ENCODE peak calls at places on chromosomes 11 and 22, in five cellular contexts. One of them, this sample, is unnamed.

GRCh38 chr11:76166314-76166713 is 40.0 kb downstream of the WNT11 start:
- DNase-seq in aorta: no peak
- DNase-seq in heart left ventricle: no peak
- DNase-seq in mammary epithelial cell: peak; percentile 2
- DNase-seq in right atrium auricular region: no peak
- DNase-seq in this sample: no peak

GRCh38 chr11:119377112-119377901 is 4.2 kb downstream of the USP2 start:
- DNase-seq in aorta: no peak
- DNase-seq in right atrium auricular region: no peak
- DNase-seq in heart left ventricle: no peak
- DNase-seq in mammary epithelial cell: no peak
- DNase-seq in this sample: no peak

GRCh38 chr11:1573077-1573846 is 1.2 kb upstream of the DUSP8 start:
- DNase-seq in right atrium auricular region: no peak
- DNase-seq in heart left ventricle: no peak
- DNase-seq in aorta: no peak
- DNase-seq in mammary epithelial cell: no peak
- DNase-seq in this sample: no peak

GRCh38 chr22:29871684-29872083 is 11.3 kb upstream of the MTMR3 start:
- DNase-seq in heart left ventricle: no peak
- DNase-seq in right atrium auricular region: no peak
- DNase-seq in aorta: no peak
- DNase-seq in mammary epithelial cell: no peak
- DNase-seq in this sample: no peak

GRCh38 chr11:9030601-9031000 is 26.8 kb upstream of the NRIP3 start:
- DNase-seq in mammary epithelial cell: peak; percentile 12
- DNase-seq in heart left ventricle: no peak
- DNase-seq in aorta: no peak
- DNase-seq in right atrium auricular region: no peak
- DNase-seq in this sample: no peak

GRCh38 chr11:848380-848931 is 5.8 kb downstream of the TSPAN4 start:
- DNase-seq in heart left ventricle: no peak
- DNase-seq in aorta: no peak
- DNase-seq in mammary epithelial cell: no peak
- DNase-seq in right atrium auricular region: no peak
- DNase-seq in this sample: no peak

GRCh38 chr22:37734402-37734700 is 37.5 kb downstream of the TRIOBP start:
- DNase-seq in mammary epithelial cell: no peak
- DNase-seq in aorta: peak; percentile 47
- DNase-seq in right atrium auricular region: no peak
- DNase-seq in heart left ventricle: no peak
- DNase-seq in this sample: no peak

GRCh38 chr11:12862761-12863469 is 146.2 kb upstream of the RASSF10 start:
- DNase-seq in mammary epithelial cell: peak; percentile 24
- DNase-seq in aorta: no peak
- DNase-seq in right atrium auricular region: no peak
- DNase-seq in heart left ventricle: no peak
- DNase-seq in this sample: peak; percentile 15

GRCh38 chr11:118621071-118621815 is 13.8 kb downstream of the PHLDB1 start:
- DNase-seq in right atrium auricular region: peak; percentile 85
- DNase-seq in mammary epithelial cell: peak; percentile 92
- DNase-seq in heart left ventricle: peak; percentile 94
- DNase-seq in aorta: peak; percentile 94
- DNase-seq in this sample: peak; percentile 92

GRCh38 chr11:61092280-61092766 is 10.0 kb upstream of the CD5 start:
- DNase-seq in right atrium auricular region: no peak
- DNase-seq in heart left ventricle: no peak
- DNase-seq in aorta: no peak
- DNase-seq in mammary epithelial cell: no peak
- DNase-seq in this sample: no peak

GRCh38 chr11:123122852-123123251 is 60.9 kb upstream of the HSPA8 start:
- DNase-seq in right atrium auricular region: no peak
- DNase-seq in heart left ventricle: no peak
- DNase-seq in mammary epithelial cell: no peak
- DNase-seq in aorta: no peak
- DNase-seq in this sample: no peak

GRCh38 chr11:12061851-12062560 is 48.4 kb upstream of the MICAL2 start:
- DNase-seq in heart left ventricle: no peak
- DNase-seq in aorta: no peak
- DNase-seq in right atrium auricular region: no peak
- DNase-seq in mammary epithelial cell: no peak
- DNase-seq in this sample: no peak

GRCh38 chr22:47356433-47357011 is 594.1 kb downstream of the TBC1D22A start:
- DNase-seq in aorta: no peak
- DNase-seq in right atrium auricular region: peak; percentile 32
- DNase-seq in mammary epithelial cell: no peak
- DNase-seq in heart left ventricle: no peak
- DNase-seq in this sample: no peak

DNA sequence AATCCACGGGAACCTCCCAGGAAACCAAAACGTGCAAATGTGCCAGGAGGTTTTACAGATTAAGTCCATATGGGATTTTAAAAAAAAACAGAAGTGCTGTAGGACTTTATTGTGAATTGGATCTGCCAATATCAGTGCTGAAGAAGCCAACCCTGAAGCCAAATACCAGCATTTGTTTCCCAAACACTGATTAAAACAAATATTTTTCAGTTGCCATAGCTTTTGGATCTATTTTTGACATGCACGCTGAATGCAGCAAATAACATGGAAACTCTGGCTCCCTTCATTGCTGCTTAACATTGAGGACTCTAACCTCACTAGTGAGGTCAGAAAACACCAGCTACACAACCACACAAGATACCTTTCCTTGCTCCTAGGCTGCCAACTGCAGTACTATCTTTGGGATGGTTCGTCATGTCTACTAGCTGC is 28.4 kb upstream of the SIK2 start:
- DNase-seq in mammary epithelial cell: no peak
- DNase-seq in heart left ventricle: no peak
- DNase-seq in aorta: no peak
- DNase-seq in right atrium auricular region: no peak
- DNase-seq in this sample: peak; percentile 1
- H3K4me3 ChIP-seq in mammary epithelial cell: no peak overlapping the region
- H3K4me3 ChIP-seq in heart left ventricle: peak overlapping the region; percentile 35
- H3K4me3 ChIP-seq in aorta: no peak overlapping the region
- H3K4me3 ChIP-seq in right atrium auricular region: no peak overlapping the region
- H3K4me3 ChIP-seq in this sample: no peak overlapping the region

GRCh38 chr22:44615602-44616180 is 86.3 kb upstream of the PRR5 start:
- DNase-seq in mammary epithelial cell: no peak
- DNase-seq in aorta: no peak
- DNase-seq in heart left ventricle: peak; percentile 5
- DNase-seq in right atrium auricular region: no peak
- DNase-seq in this sample: no peak
- H3K36me3 ChIP-seq in mammary epithelial cell: no peaks in the 10 kb centered on the region
- H3K36me3 ChIP-seq in aorta: no peaks in the 10 kb centered on the region
- H3K36me3 ChIP-seq in heart left ventricle: no peaks in the 10 kb centered on the region
- H3K36me3 ChIP-seq in right atrium auricular region: no peaks in the 10 kb centered on the region
- H3K36me3 ChIP-seq in this sample: no peaks in the 10 kb centered on the region

GRCh38 chr22:49328630-49329405 is 498.9 kb downstream of the BRD1 start:
- DNase-seq in mammary epithelial cell: no peak
- DNase-seq in right atrium auricular region: peak; percentile 18
- DNase-seq in heart left ventricle: no peak
- DNase-seq in aorta: no peak
- DNase-seq in this sample: no peak
- H3K9me3 ChIP-seq in mammary epithelial cell: peaks cover 65% of the 10 kb centered on the region
- H3K9me3 ChIP-seq in right atrium auricular region: peaks cover 13% of the 10 kb centered on the region
- H3K9me3 ChIP-seq in heart left ventricle: peaks cover 23% of the 10 kb centered on the region
- H3K9me3 ChIP-seq in aorta: peaks cover 6% of the 10 kb centered on the region
- H3K9me3 ChIP-seq in this sample: no peaks in the 10 kb centered on the region

GRCh38 chr11:57513911-57514537 is 1.5 kb downstream of the SLC43A1 start:
- DNase-seq in aorta: peak; percentile 74
- DNase-seq in right atrium auricular region: peak; percentile 72
- DNase-seq in mammary epithelial cell: no peak
- DNase-seq in heart left ventricle: peak; percentile 74
- DNase-seq in this sample: no peak

GRCh38 chr11:57511741-57512430 is 3.6 kb downstream of the SLC43A1 start:
- DNase-seq in aorta: no peak
- DNase-seq in mammary epithelial cell: no peak
- DNase-seq in heart left ventricle: no peak
- DNase-seq in right atrium auricular region: no peak
- DNase-seq in this sample: no peak

GRCh38 chr11:57514538-57515331 is 767 bp downstream of the SLC43A1 start:
- DNase-seq in aorta: peak; percentile 77
- DNase-seq in mammary epithelial cell: no peak
- DNase-seq in right atrium auricular region: peak; percentile 72
- DNase-seq in heart left ventricle: peak; percentile 82
- DNase-seq in this sample: peak; percentile 48

GRCh38 chr11:57513446-57513795 is 2.1 kb downstream of the SLC43A1 start:
- DNase-seq in mammary epithelial cell: no peak
- DNase-seq in aorta: no peak
- DNase-seq in heart left ventricle: no peak
- DNase-seq in right atrium auricular region: no peak
- DNase-seq in this sample: no peak

DNA sequence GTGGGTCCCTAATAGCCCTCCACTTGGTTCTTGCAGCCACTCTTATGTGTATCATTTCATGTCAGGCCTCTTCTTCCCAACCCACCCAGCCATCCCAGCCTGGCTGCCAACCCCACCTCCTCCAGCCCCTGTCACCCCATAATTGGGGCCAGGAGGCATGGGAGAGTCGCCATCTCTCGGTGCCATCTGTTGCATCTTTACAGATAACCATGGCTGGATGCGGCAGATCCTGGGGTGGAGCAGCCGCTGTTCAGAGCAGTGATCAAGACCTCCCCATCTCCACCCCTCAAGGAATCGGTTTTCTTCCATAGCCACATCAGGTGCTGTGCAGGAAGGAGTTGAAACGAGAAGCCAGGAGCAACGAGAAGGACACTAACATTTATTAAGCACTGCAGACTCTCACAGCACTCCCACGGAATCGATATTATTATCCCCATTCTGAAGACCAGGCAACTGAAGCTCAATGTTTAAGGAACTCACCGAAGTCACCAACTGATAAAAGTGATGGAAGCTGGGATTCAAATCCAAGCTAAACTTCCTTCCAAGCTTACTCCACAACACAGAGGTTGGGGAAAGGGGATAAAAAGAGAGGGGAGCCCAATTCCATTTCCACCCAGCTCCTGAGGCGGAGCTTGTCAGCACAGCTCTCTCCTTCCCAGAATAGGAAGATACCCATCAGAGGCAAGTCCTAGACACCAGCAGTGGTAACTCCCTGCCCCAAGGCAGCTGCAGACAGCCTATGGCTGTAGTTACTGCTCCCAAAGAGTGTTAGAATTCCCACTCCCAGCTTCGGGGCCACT is 2.7 kb downstream of the SLC43A1 start:
- DNase-seq in aorta: no peak
- DNase-seq in right atrium auricular region: no peak
- DNase-seq in mammary epithelial cell: no peak
- DNase-seq in heart left ventricle: no peak
- DNase-seq in this sample: no peak
- H3K4me3 ChIP-seq in aorta: no peak overlapping the region
- H3K4me3 ChIP-seq in right atrium auricular region: no peak overlapping the region
- H3K4me3 ChIP-seq in mammary epithelial cell: no peak overlapping the region
- H3K4me3 ChIP-seq in heart left ventricle: no peak overlapping the region
- H3K4me3 ChIP-seq in this sample: no peak overlapping the region

DNA sequence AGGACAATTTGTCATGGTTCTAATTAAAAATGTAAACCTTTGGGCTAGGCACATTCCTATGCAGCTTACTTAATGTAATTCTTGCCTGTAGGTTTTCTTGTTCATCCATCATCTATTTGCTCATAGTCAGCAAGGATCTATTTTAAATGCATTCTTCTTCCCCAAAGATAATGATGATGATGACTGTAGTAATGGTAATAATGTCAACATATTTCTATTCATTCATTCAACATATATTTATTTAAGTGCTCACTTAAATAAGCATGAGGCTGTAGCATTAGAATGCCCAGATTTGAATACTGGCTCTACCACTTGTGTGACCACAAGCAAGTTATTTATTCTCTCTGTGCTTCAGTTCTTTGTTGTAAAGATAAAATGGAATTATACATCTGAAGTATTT is 169.6 kb upstream of the SYN3 start:
- DNase-seq in mammary epithelial cell: no peak
- DNase-seq in aorta: no peak
- DNase-seq in heart left ventricle: no peak
- DNase-seq in right atrium auricular region: no peak
- DNase-seq in this sample: no peak
- H3K36me3 ChIP-seq in mammary epithelial cell: no peaks in the 10 kb centered on the region
- H3K36me3 ChIP-seq in aorta: no peaks in the 10 kb centered on the region
- H3K36me3 ChIP-seq in heart left ventricle: no peaks in the 10 kb centered on the region
- H3K36me3 ChIP-seq in right atrium auricular region: no peaks in the 10 kb centered on the region
- H3K36me3 ChIP-seq in this sample: no peaks in the 10 kb centered on the region

GRCh38 chr11:58801974-58802545 is 42.4 kb downstream of the GLYATL2 start:
- DNase-seq in heart left ventricle: no peak
- DNase-seq in aorta: no peak
- DNase-seq in right atrium auricular region: no peak
- DNase-seq in mammary epithelial cell: no peak
- DNase-seq in this sample: no peak
- H3K9me3 ChIP-seq in heart left ventricle: no peaks in the 10 kb centered on the region
- H3K9me3 ChIP-seq in aorta: no peaks in the 10 kb centered on the region
- H3K9me3 ChIP-seq in right atrium auricular region: no peaks in the 10 kb centered on the region
- H3K9me3 ChIP-seq in mammary epithelial cell: no peaks in the 10 kb centered on the region
- H3K9me3 ChIP-seq in this sample: no peaks in the 10 kb centered on the region

GRCh38 chr11:84333196-84333595 is 1047.0 kb upstream of the CCDC90B start:
- DNase-seq in right atrium auricular region: no peak
- DNase-seq in aorta: no peak
- DNase-seq in heart left ventricle: no peak
- DNase-seq in mammary epithelial cell: no peak
- DNase-seq in this sample: no peak
- H3K4me3 ChIP-seq in right atrium auricular region: no peak overlapping the region
- H3K4me3 ChIP-seq in aorta: no peak overlapping the region
- H3K4me3 ChIP-seq in heart left ventricle: no peak overlapping the region
- H3K4me3 ChIP-seq in mammary epithelial cell: no peak overlapping the region
- H3K4me3 ChIP-seq in this sample: no peak overlapping the region

DNA sequence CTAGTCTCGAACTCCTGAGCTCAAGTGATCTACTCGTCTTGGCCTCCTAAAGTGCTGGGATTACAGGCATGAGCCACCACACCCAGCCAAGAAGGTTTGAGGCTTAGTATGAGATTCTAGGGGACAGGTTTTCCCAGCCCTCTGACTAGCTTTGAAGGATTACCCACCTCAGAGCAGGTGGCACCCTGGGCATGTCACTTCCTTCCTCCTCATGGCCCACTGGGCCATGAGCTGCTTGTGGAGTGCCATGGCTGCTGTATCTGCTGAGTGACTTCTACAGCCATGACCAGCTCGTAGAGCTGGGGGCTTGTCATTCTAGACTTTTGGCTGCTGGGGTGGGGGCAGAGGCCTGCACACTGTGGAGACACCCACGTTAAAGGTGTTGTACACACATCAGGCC is 25.1 kb downstream of the TOM1 start:
- DNase-seq in mammary epithelial cell: no peak
- DNase-seq in right atrium auricular region: no peak
- DNase-seq in heart left ventricle: no peak
- DNase-seq in aorta: no peak
- DNase-seq in this sample: no peak
- H3K36me3 ChIP-seq in mammary epithelial cell: no peaks in the 10 kb centered on the region
- H3K36me3 ChIP-seq in right atrium auricular region: peaks cover 82% of the 10 kb centered on the region
- H3K36me3 ChIP-seq in heart left ventricle: peaks cover 43% of the 10 kb centered on the region
- H3K36me3 ChIP-seq in aorta: no peaks in the 10 kb centered on the region
- H3K36me3 ChIP-seq in this sample: peaks cover 6% of the 10 kb centered on the region